ENCODE peak calls at places on chromosomes 11 and 22, in four cellular contexts. Y is stomach, Z is HCT116, Q is IMR-90. C is an unnamed sample.

GRCh38 chr11:134275534-134276395 is at the start of gene GLB1L3:
- DNase-seq in Y (no peak), Z (no peak), Q (no peak), C (no peak)

GRCh38 chr11:2432171-2432621 is 12.1 kb downstream of the TRPM5 start:
- DNase-seq in Y (no peak), Z (no peak), Q (no peak), C (no peak)

GRCh38 chr11:38814670-38815069 is 2216.6 kb upstream of the RAG2 start:
- DNase-seq in Y (no peak), Z (no peak), Q (peak; percentile 58), C (no peak)

GRCh38 chr11:75313457-75314272 is 37.8 kb downstream of the ARRB1 start:
- DNase-seq in Y (peak; percentile 55), Z (no peak), Q (peak; percentile 81), C (peak; percentile 80)

GRCh38 chr22:43862074-43862881 is at the start of gene SULT4A1:
- DNase-seq in Y (no peak), Z (peak; percentile 19), Q (peak; percentile 54), C (peak; percentile 29)

GRCh38 chr11:59899532-59899931 is 20.9 kb downstream of the OOSP3 start:
- DNase-seq in Y (no peak), Z (no peak), Q (no peak), C (no peak)

GRCh38 chr11:77158041-77158695 is 30.1 kb downstream of the MYO7A start:
- DNase-seq in Y (no peak), Z (no peak), Q (no peak), C (no peak)

GRCh38 chr11:59551651-59552521 is 40.5 kb downstream of the OR4D9 start:
- DNase-seq in Y (no peak), Z (peak; percentile 55), Q (peak; percentile 90), C (peak; percentile 69)

GRCh38 chr22:36350751-36351594 is 36.8 kb downstream of the MYH9 start:
- DNase-seq in Y (no peak), Z (no peak), Q (peak; percentile 75), C (peak; percentile 79)

GRCh38 chr11:20060647-20061205 is 99.5 kb downstream of the DBX1 start:
- DNase-seq in Y (no peak), Z (no peak), Q (no peak), C (no peak)

GRCh38 chr11:106998126-106998525 is 20.1 kb downstream of the GUCY1A2 start:
- DNase-seq in Y (no peak), Z (no peak), Q (peak; percentile 11), C (no peak)

GRCh38 chr11:33941637-33942160 is 49.8 kb upstream of the LMO2 start:
- DNase-seq in Y (no peak), Z (peak; percentile 18), Q (no peak), C (no peak)

GRCh38 chr11:128195057-128195751 is 392.2 kb downstream of the ETS1 start:
- DNase-seq in Y (no peak), Z (no peak), Q (no peak), C (no peak)

GRCh38 chr11:78981153-78981552 is 406.5 kb upstream of the NARS2 start:
- DNase-seq in Y (no peak), Z (no peak), Q (no peak), C (no peak)

GRCh38 chr22:23281406-23282088 is 101.2 kb downstream of the BCR start:
- DNase-seq in Y (peak; percentile 88), Z (peak; percentile 19), Q (peak; percentile 67), C (peak; percentile 89)

GRCh38 chr22:35746248-35746647 is 28.6 kb downstream of the APOL5 start:
- DNase-seq in Y (no peak), Z (no peak), Q (no peak), C (no peak)

GRCh38 chr11:37076866-37077265 is 478.8 kb upstream of the RAG2 start:
- DNase-seq in Y (no peak), Z (no peak), Q (no peak), C (no peak)

GRCh38 chr11:107102692-107103463 is 84.6 kb upstream of the GUCY1A2 start:
- DNase-seq in Y (no peak), Z (no peak), Q (no peak), C (no peak)

GRCh38 chr11:11500744-11501487 is 120.9 kb downstream of the GALNT18 start:
- DNase-seq in Y (no peak), Z (no peak), Q (no peak), C (no peak)

GRCh38 chr22:33919591-33920501 is at the start of gene LARGE1:
- DNase-seq in Y (peak; percentile 63), Z (no peak), Q (peak; percentile 20), C (peak; percentile 31)

GRCh38 chr11:70682056-70682455 is 283.7 kb downstream of the CTTN start:
- DNase-seq in Y (no peak), Z (no peak), Q (no peak), C (no peak)

GRCh38 chr11:105151936-105152554 is 12.5 kb upstream of the CARD18 start:
- DNase-seq in Y (no peak), Z (no peak), Q (peak; percentile 79), C (no peak)

GRCh38 chr11:112548641-112549040 is 288.0 kb upstream of the PLET1 start:
- DNase-seq in Y (no peak), Z (no peak), Q (no peak), C (no peak)

GRCh38 chr11:129230006-129230405 is 37.9 kb upstream of the ARHGAP32 start:
- DNase-seq in Y (no peak), Z (no peak), Q (peak; percentile 12), C (no peak)

GRCh38 chr11:65639623-65640482 is 2.0 kb downstream of the SIPA1 start:
- DNase-seq in Y (no peak), Z (no peak), Q (no peak), C (no peak)

GRCh38 chr11:24324211-24324610 is 172.6 kb upstream of the LUZP2 start:
- DNase-seq in Y (no peak), Z (no peak), Q (peak; percentile 75), C (no peak)

GRCh38 chr11:129743029-129743846 is 72.4 kb upstream of the TMEM45B start:
- DNase-seq in Y (peak; percentile 22), Z (no peak), Q (no peak), C (no peak)

GRCh38 chr22:29268511-29269229 is 602 bp downstream of the EWSR1 start:
- DNase-seq in Y (peak; percentile 61), Z (peak; percentile 1), Q (peak; percentile 67), C (peak; percentile 83)

GRCh38 chr11:30210357-30210756 is 20.5 kb upstream of the FSHB start:
- DNase-seq in Y (no peak), Z (no peak), Q (no peak), C (no peak)

GRCh38 chr11:33001281-33001680 is 14.4 kb upstream of the DEPDC7 start:
- DNase-seq in Y (no peak), Z (no peak), Q (peak; percentile 10), C (no peak)

GRCh38 chr11:36073411-36074203 is 129.7 kb downstream of the LDLRAD3 start:
- DNase-seq in Y (peak; percentile 36), Z (no peak), Q (peak; percentile 92), C (peak; percentile 54)

GRCh38 chr11:125117429-125117828 is 6.0 kb upstream of the TMEM218 start:
- DNase-seq in Y (no peak), Z (no peak), Q (no peak), C (no peak)

GRCh38 chr11:111429066-111429506 is 50.0 kb upstream of the POU2AF1 start:
- DNase-seq in Y (peak; percentile 73), Z (peak; percentile 39), Q (peak; percentile 37), C (peak; percentile 84)

GRCh38 chr11:120432056-120433018 is 79.2 kb upstream of the GRIK4 start:
- DNase-seq in Y (no peak), Z (peak; percentile 97), Q (peak; percentile 100), C (no peak)

GRCh38 chr11:127000291-127000968 is at the start of gene KIRREL3:
- DNase-seq in Y (no peak), Z (no peak), Q (peak; percentile 40), C (no peak)

GRCh38 chr11:60155928-60156327 is 27.0 kb downstream of the MS4A6A start:
- DNase-seq in Y (no peak), Z (no peak), Q (no peak), C (no peak)

GRCh38 chr11:1075341-1075911 is 752 bp downstream of the MUC2 start:
- DNase-seq in Y (no peak), Z (no peak), Q (no peak), C (peak; percentile 9)

GRCh38 chr11:1077033-1077416 is 2.4 kb downstream of the MUC2 start:
- DNase-seq in Y (no peak), Z (no peak), Q (no peak), C (peak; percentile 27)

GRCh38 chr11:1074244-1075221 is at the start of gene MUC2:
- DNase-seq in Y (no peak), Z (no peak), Q (no peak), C (peak; percentile 14)

GRCh38 chr11:1077417-1078119 is 2.9 kb downstream of the MUC2 start:
- DNase-seq in Y (no peak), Z (no peak), Q (no peak), C (no peak)

DNA sequence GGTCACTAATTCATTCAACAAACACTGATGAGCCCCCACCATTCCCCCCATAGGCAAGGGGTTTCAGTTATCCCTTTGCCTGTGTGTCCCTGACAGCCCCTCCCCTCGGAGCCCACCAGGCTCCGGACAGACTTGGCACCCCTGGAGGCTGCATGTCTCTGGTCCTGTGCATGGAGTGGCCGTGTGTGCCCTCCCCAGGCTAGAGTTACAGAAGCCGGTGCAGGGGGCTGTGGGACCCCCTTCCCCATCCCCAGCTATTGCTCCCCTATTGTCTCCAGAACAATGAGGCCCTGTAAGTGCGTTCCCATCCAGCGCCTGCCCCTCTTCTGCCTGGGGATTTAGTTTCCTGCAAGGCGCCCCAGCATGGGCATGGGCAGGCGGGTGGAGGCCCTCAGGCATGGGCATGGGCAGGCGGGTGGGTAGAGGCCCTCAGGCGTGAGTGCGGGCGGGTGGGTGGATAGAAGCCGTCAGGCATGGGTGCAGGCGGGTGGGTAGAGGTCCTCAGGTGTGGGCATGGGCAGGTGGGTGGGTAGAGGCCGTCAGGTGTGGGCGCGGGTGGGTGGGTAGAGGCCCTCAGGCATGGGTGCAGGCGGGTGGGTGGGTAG is 1.5 kb downstream of the MUC2 start:
- DNase-seq in Y (no peak), Z (no peak), Q (no peak), C (no peak)
- TF ChIP-seq POLR2A in Y (no peak), Z (no peak), Q (no peak), C (no peak)

GRCh38 chr11:13699870-13700269 is 31.4 kb downstream of the FAR1 start:
- DNase-seq in Y (no peak), Z (no peak), Q (no peak), C (no peak)
- H3K36me3 ChIP-seq in Y (peaks cover 70% of the 10 kb centered on the region), Z (peaks cover 15% of the 10 kb centered on the region), Q (peaks cover 7% of the 10 kb centered on the region), C (no peaks in the 10 kb centered on the region)

GRCh38 chr11:55367674-55368073 is at the start of gene OR4A15:
- DNase-seq in Y (no peak), Z (no peak), Q (no peak), C (no peak)
- TF ChIP-seq POLR2A in Y (no peak), Z (no peak), Q (no peak), C (no peak)

DNA sequence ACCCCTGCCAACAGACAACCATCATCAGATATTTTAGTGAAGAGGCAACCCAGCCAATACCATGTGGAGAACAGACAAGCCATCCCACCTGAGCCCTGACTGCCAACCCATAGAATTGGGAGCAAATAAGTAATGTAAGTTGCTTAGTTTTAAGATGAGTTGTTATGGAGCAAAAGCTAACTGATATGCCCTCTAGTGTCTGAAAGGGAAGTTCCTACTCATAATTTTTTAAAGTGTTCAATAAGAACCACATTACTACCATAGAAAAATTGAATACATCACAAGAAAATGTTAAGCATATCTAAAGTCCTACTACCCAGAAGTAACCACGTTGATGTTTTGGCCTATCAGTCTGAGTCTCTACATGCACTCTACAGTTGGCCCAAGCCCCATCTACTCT is 50.8 kb upstream of the SLC36A4 start:
- DNase-seq in Y (no peak), Z (peak; percentile 8), Q (peak; percentile 26), C (no peak)
- H3K36me3 ChIP-seq in Y (no peaks in the 10 kb centered on the region), Z (no peaks in the 10 kb centered on the region), Q (no peaks in the 10 kb centered on the region), C (no peaks in the 10 kb centered on the region)

C was measured in ovary.